ENCODE peak calls at places on chromosomes 7 and 10, in seven cellular contexts. One of them, this sample, is unnamed.
A peak's percentile ranks its signal among the peaks of the same experiment; 100 is the strongest.

GRCh38 chr10:99711129-99711719 is 20.7 kb downstream of the COX15 start:
- DNase-seq in GM13977: peak; percentile 30
- DNase-seq in lower leg skin: no peak
- DNase-seq in GM23338: peak; percentile 66
- DNase-seq in neural crest cell: no peak
- DNase-seq in A549: peak; percentile 16
- DNase-seq in CD14-positive monocyte: no peak
- DNase-seq in this sample: peak; percentile 56

GRCh38 chr10:77943086-77943901 is 16.7 kb upstream of the DLG5 start:
- DNase-seq in GM13977: no peak
- DNase-seq in lower leg skin: no peak
- DNase-seq in GM23338: peak; percentile 63
- DNase-seq in neural crest cell: no peak
- DNase-seq in A549: peak; percentile 54
- DNase-seq in CD14-positive monocyte: no peak
- DNase-seq in this sample: no peak

GRCh38 chr7:114478384-114478783 is 63.8 kb downstream of the FOXP2 start:
- DNase-seq in GM13977: no peak
- DNase-seq in lower leg skin: no peak
- DNase-seq in GM23338: no peak
- DNase-seq in neural crest cell: no peak
- DNase-seq in A549: no peak
- DNase-seq in CD14-positive monocyte: no peak
- DNase-seq in this sample: no peak

GRCh38 chr7:27661776-27662489 is 750 bp downstream of the HIBADH start:
- DNase-seq in GM13977: peak; percentile 43
- DNase-seq in lower leg skin: peak; percentile 89
- DNase-seq in GM23338: peak; percentile 61
- DNase-seq in neural crest cell: peak; percentile 9
- DNase-seq in A549: no peak
- DNase-seq in CD14-positive monocyte: no peak
- DNase-seq in this sample: peak; percentile 18

GRCh38 chr10:131888186-131888604 is 12.6 kb upstream of the PPP2R2D start:
- DNase-seq in GM13977: no peak
- DNase-seq in lower leg skin: no peak
- DNase-seq in GM23338: no peak
- DNase-seq in neural crest cell: no peak
- DNase-seq in A549: no peak
- DNase-seq in CD14-positive monocyte: no peak
- DNase-seq in this sample: no peak

GRCh38 chr10:7362451-7362850 is 48.4 kb downstream of the SFMBT2 start:
- DNase-seq in GM13977: no peak
- DNase-seq in lower leg skin: no peak
- DNase-seq in GM23338: no peak
- DNase-seq in neural crest cell: no peak
- DNase-seq in A549: no peak
- DNase-seq in CD14-positive monocyte: no peak
- DNase-seq in this sample: no peak

GRCh38 chr7:26485421-26486019 is 193.9 kb downstream of the SNX10 start:
- DNase-seq in GM13977: no peak
- DNase-seq in lower leg skin: no peak
- DNase-seq in GM23338: no peak
- DNase-seq in neural crest cell: no peak
- DNase-seq in A549: no peak
- DNase-seq in CD14-positive monocyte: no peak
- DNase-seq in this sample: no peak

GRCh38 chr10:110137142-110137545 is 70.3 kb upstream of the MXI1 start:
- DNase-seq in GM13977: peak; percentile 57
- DNase-seq in lower leg skin: no peak
- DNase-seq in GM23338: peak; percentile 87
- DNase-seq in neural crest cell: no peak
- DNase-seq in A549: peak; percentile 50
- DNase-seq in CD14-positive monocyte: no peak
- DNase-seq in this sample: no peak

GRCh38 chr10:59668081-59668480 is 41.6 kb downstream of the SLC16A9 start:
- DNase-seq in GM13977: no peak
- DNase-seq in lower leg skin: no peak
- DNase-seq in GM23338: peak; percentile 7
- DNase-seq in neural crest cell: no peak
- DNase-seq in A549: no peak
- DNase-seq in CD14-positive monocyte: no peak
- DNase-seq in this sample: no peak

GRCh38 chr7:12909483-12909882 is 222.1 kb downstream of the ARL4A start:
- DNase-seq in GM13977: no peak
- DNase-seq in lower leg skin: no peak
- DNase-seq in GM23338: no peak
- DNase-seq in neural crest cell: no peak
- DNase-seq in A549: no peak
- DNase-seq in CD14-positive monocyte: no peak
- DNase-seq in this sample: no peak

GRCh38 chr7:17132726-17133125 is 165.7 kb upstream of the AHR start:
- DNase-seq in GM13977: no peak
- DNase-seq in lower leg skin: no peak
- DNase-seq in GM23338: no peak
- DNase-seq in neural crest cell: no peak
- DNase-seq in A549: no peak
- DNase-seq in CD14-positive monocyte: no peak
- DNase-seq in this sample: no peak

GRCh38 chr7:46129831-46130230 is 208.8 kb upstream of the IGFBP3 start:
- DNase-seq in GM13977: no peak
- DNase-seq in lower leg skin: no peak
- DNase-seq in GM23338: peak; percentile 35
- DNase-seq in neural crest cell: no peak
- DNase-seq in A549: no peak
- DNase-seq in CD14-positive monocyte: no peak
- DNase-seq in this sample: no peak

GRCh38 chr10:24383681-24384106 is 174.8 kb downstream of the KIAA1217 start:
- DNase-seq in GM13977: peak; percentile 74
- DNase-seq in lower leg skin: peak; percentile 95
- DNase-seq in GM23338: peak; percentile 92
- DNase-seq in neural crest cell: no peak
- DNase-seq in A549: peak; percentile 71
- DNase-seq in CD14-positive monocyte: no peak
- DNase-seq in this sample: peak; percentile 69

GRCh38 chr7:16271990-16272665 is 149.2 kb downstream of the CRPPA start:
- DNase-seq in GM13977: no peak
- DNase-seq in lower leg skin: no peak
- DNase-seq in GM23338: peak; percentile 46
- DNase-seq in neural crest cell: no peak
- DNase-seq in A549: no peak
- DNase-seq in CD14-positive monocyte: no peak
- DNase-seq in this sample: no peak

GRCh38 chr7:29914180-29914579 is 75.4 kb downstream of the SCRN1 start:
- DNase-seq in GM13977: no peak
- DNase-seq in lower leg skin: no peak
- DNase-seq in GM23338: no peak
- DNase-seq in neural crest cell: no peak
- DNase-seq in A549: no peak
- DNase-seq in CD14-positive monocyte: no peak
- DNase-seq in this sample: no peak

GRCh38 chr10:71796749-71797405 is 23.6 kb upstream of the VSIR start:
- DNase-seq in GM13977: no peak
- DNase-seq in lower leg skin: no peak
- DNase-seq in GM23338: peak; percentile 35
- DNase-seq in neural crest cell: no peak
- DNase-seq in A549: no peak
- DNase-seq in CD14-positive monocyte: no peak
- DNase-seq in this sample: peak; percentile 55

GRCh38 chr10:32318476-32318896 is 28.5 kb downstream of the EPC1 start:
- DNase-seq in GM13977: peak; percentile 23
- DNase-seq in lower leg skin: no peak
- DNase-seq in GM23338: no peak
- DNase-seq in neural crest cell: no peak
- DNase-seq in A549: no peak
- DNase-seq in CD14-positive monocyte: peak; percentile 86
- DNase-seq in this sample: peak; percentile 35

GRCh38 chr10:114259825-114260224 is 20.8 kb downstream of the VWA2 start:
- DNase-seq in GM13977: no peak
- DNase-seq in lower leg skin: no peak
- DNase-seq in GM23338: no peak
- DNase-seq in neural crest cell: no peak
- DNase-seq in A549: no peak
- DNase-seq in CD14-positive monocyte: no peak
- DNase-seq in this sample: no peak

GRCh38 chr7:143435266-143435665 is 8.0 kb upstream of the TAS2R60 start:
- DNase-seq in GM13977: no peak
- DNase-seq in lower leg skin: no peak
- DNase-seq in GM23338: no peak
- DNase-seq in neural crest cell: no peak
- DNase-seq in A549: no peak
- DNase-seq in CD14-positive monocyte: no peak
- DNase-seq in this sample: no peak

GRCh38 chr7:123120286-123120685 is 79.5 kb downstream of the SLC13A1 start:
- DNase-seq in GM13977: no peak
- DNase-seq in lower leg skin: no peak
- DNase-seq in GM23338: no peak
- DNase-seq in neural crest cell: no peak
- DNase-seq in A549: no peak
- DNase-seq in CD14-positive monocyte: no peak
- DNase-seq in this sample: no peak

GRCh38 chr7:23341846-23342598 is 42.9 kb downstream of the MALSU1 start:
- DNase-seq in GM13977: no peak
- DNase-seq in lower leg skin: no peak
- DNase-seq in GM23338: no peak
- DNase-seq in neural crest cell: no peak
- DNase-seq in A549: no peak
- DNase-seq in CD14-positive monocyte: no peak
- DNase-seq in this sample: no peak

GRCh38 chr10:5551531-5552375 is 27.0 kb downstream of the CALML3 start:
- DNase-seq in GM13977: peak; percentile 64
- DNase-seq in lower leg skin: peak; percentile 86
- DNase-seq in GM23338: no peak
- DNase-seq in neural crest cell: no peak
- DNase-seq in A549: no peak
- DNase-seq in CD14-positive monocyte: peak; percentile 37
- DNase-seq in this sample: peak; percentile 94

GRCh38 chr7:91850455-91850854 is 30.0 kb downstream of the MTERF1 start:
- DNase-seq in GM13977: no peak
- DNase-seq in lower leg skin: no peak
- DNase-seq in GM23338: no peak
- DNase-seq in neural crest cell: no peak
- DNase-seq in A549: no peak
- DNase-seq in CD14-positive monocyte: no peak
- DNase-seq in this sample: no peak

GRCh38 chr7:157208758-157209413 is 70.2 kb downstream of the UBE3C start:
- DNase-seq in GM13977: no peak
- DNase-seq in lower leg skin: no peak
- DNase-seq in GM23338: no peak
- DNase-seq in neural crest cell: no peak
- DNase-seq in A549: no peak
- DNase-seq in CD14-positive monocyte: no peak
- DNase-seq in this sample: no peak

GRCh38 chr7:4739528-4739992 is 35.9 kb upstream of the AP5Z1 start:
- DNase-seq in GM13977: no peak
- DNase-seq in lower leg skin: no peak
- DNase-seq in GM23338: no peak
- DNase-seq in neural crest cell: no peak
- DNase-seq in A549: peak; percentile 80
- DNase-seq in CD14-positive monocyte: no peak
- DNase-seq in this sample: peak; percentile 68
- TF ChIP-seq CTCF in GM13977: no peak
- TF ChIP-seq CTCF in lower leg skin: no peak
- TF ChIP-seq CTCF in GM23338: no peak
- TF ChIP-seq CTCF in neural crest cell: peak; percentile 40
- TF ChIP-seq CTCF in A549: no peak
- TF ChIP-seq CTCF in CD14-positive monocyte: no peak
- TF ChIP-seq CTCF in this sample: no peak

GRCh38 chr10:75353183-75353582 is 48.4 kb downstream of the ZNF503 start:
- DNase-seq in GM13977: no peak
- DNase-seq in lower leg skin: peak; percentile 45
- DNase-seq in GM23338: no peak
- DNase-seq in neural crest cell: peak; percentile 28
- DNase-seq in A549: no peak
- DNase-seq in CD14-positive monocyte: no peak
- DNase-seq in this sample: no peak

GRCh38 chr10:75347211-75347610 is 54.4 kb downstream of the ZNF503 start:
- DNase-seq in GM13977: no peak
- DNase-seq in lower leg skin: no peak
- DNase-seq in GM23338: no peak
- DNase-seq in neural crest cell: no peak
- DNase-seq in A549: no peak
- DNase-seq in CD14-positive monocyte: no peak
- DNase-seq in this sample: no peak

GRCh38 chr10:75351637-75352036 is 49.9 kb downstream of the ZNF503 start:
- DNase-seq in GM13977: no peak
- DNase-seq in lower leg skin: no peak
- DNase-seq in GM23338: no peak
- DNase-seq in neural crest cell: no peak
- DNase-seq in A549: no peak
- DNase-seq in CD14-positive monocyte: no peak
- DNase-seq in this sample: no peak

GRCh38 chr10:75352650-75353049 is 48.9 kb downstream of the ZNF503 start:
- DNase-seq in GM13977: no peak
- DNase-seq in lower leg skin: peak; percentile 36
- DNase-seq in GM23338: no peak
- DNase-seq in neural crest cell: no peak
- DNase-seq in A549: no peak
- DNase-seq in CD14-positive monocyte: no peak
- DNase-seq in this sample: no peak

GRCh38 chr10:75350791-75351190 is 50.8 kb downstream of the ZNF503 start:
- DNase-seq in GM13977: no peak
- DNase-seq in lower leg skin: no peak
- DNase-seq in GM23338: no peak
- DNase-seq in neural crest cell: no peak
- DNase-seq in A549: peak; percentile 26
- DNase-seq in CD14-positive monocyte: no peak
- DNase-seq in this sample: no peak
- TF ChIP-seq CTCF in GM13977: no peak
- TF ChIP-seq CTCF in lower leg skin: no peak
- TF ChIP-seq CTCF in GM23338: no peak
- TF ChIP-seq CTCF in neural crest cell: no peak
- TF ChIP-seq CTCF in A549: no peak
- TF ChIP-seq CTCF in CD14-positive monocyte: no peak
- TF ChIP-seq CTCF in this sample: no peak

GRCh38 chr10:26627320-26627719 is 70.2 kb upstream of the PDSS1 start:
- DNase-seq in GM13977: no peak
- DNase-seq in lower leg skin: no peak
- DNase-seq in GM23338: peak; percentile 76
- DNase-seq in neural crest cell: no peak
- DNase-seq in A549: peak; percentile 18
- DNase-seq in CD14-positive monocyte: no peak
- DNase-seq in this sample: no peak
- TF ChIP-seq CTCF in GM13977: no peak
- TF ChIP-seq CTCF in lower leg skin: no peak
- TF ChIP-seq CTCF in GM23338: peak; percentile 53
- TF ChIP-seq CTCF in neural crest cell: peak; percentile 31
- TF ChIP-seq CTCF in A549: no peak
- TF ChIP-seq CTCF in CD14-positive monocyte: peak; percentile 25
- TF ChIP-seq CTCF in this sample: no peak

GRCh38 chr7:86814980-86815379 is 171.3 kb downstream of the GRM3 start:
- DNase-seq in GM13977: peak; percentile 14
- DNase-seq in lower leg skin: no peak
- DNase-seq in GM23338: peak; percentile 80
- DNase-seq in neural crest cell: peak; percentile 25
- DNase-seq in A549: no peak
- DNase-seq in CD14-positive monocyte: no peak
- DNase-seq in this sample: no peak
- TF ChIP-seq CTCF in GM13977: peak; percentile 74
- TF ChIP-seq CTCF in lower leg skin: no peak
- TF ChIP-seq CTCF in GM23338: peak; percentile 78
- TF ChIP-seq CTCF in neural crest cell: peak; percentile 69
- TF ChIP-seq CTCF in A549: peak; percentile 32
- TF ChIP-seq CTCF in CD14-positive monocyte: no peak
- TF ChIP-seq CTCF in this sample: peak; percentile 33

This sample was measured in activated CD8-positive, alpha-beta T cell treated with anti-CD3 and anti-CD28 coated beads for 36 hours.